ENCODE peak calls at places on chromosome 4, in seven cellular contexts. L is prostate gland, J is lower lobe of right lung, I is GM23338, A is foreskin fibroblast, K is A549, M is LNCaP clone FGC. H is an unnamed sample.
A peak's percentile ranks its signal among the peaks of the same experiment; 100 is the strongest.

GRCh38 chr4:772776-773175 is 53.2 kb downstream of the CPLX1 start:
- DNase-seq in L (no peak), J (peak; percentile 15), I (no peak), A (no peak), K (no peak), M (no peak), H (no peak)

GRCh38 chr4:108902769-108903168 is 139.9 kb upstream of the ETNPPL start:
- DNase-seq in L (no peak), J (no peak), I (no peak), A (no peak), K (no peak), M (no peak), H (no peak)

GRCh38 chr4:86586160-86586572 is 7.9 kb upstream of the PTPN13 start:
- DNase-seq in L (no peak), J (no peak), I (peak; percentile 57), A (peak; percentile 49), K (peak; percentile 7), M (no peak), H (no peak)

GRCh38 chr4:115187136-115187535 is 73.7 kb upstream of the NDST4 start:
- DNase-seq in L (no peak), J (no peak), I (no peak), A (peak; percentile 71), K (no peak), M (no peak), H (no peak)

GRCh38 chr4:7394184-7394575 is 40.5 kb downstream of the PSAPL1 start:
- DNase-seq in L (no peak), J (no peak), I (no peak), A (no peak), K (no peak), M (no peak), H (no peak)

GRCh38 chr4:94758141-94758699 is 465 bp downstream of the BMPR1B start:
- DNase-seq in L (peak; percentile 33), J (peak; percentile 62), I (peak; percentile 81), A (peak; percentile 58), K (peak; percentile 83), M (no peak), H (peak; percentile 30)

GRCh38 chr4:48654015-48654664 is 125.9 kb downstream of the FRYL start:
- DNase-seq in L (no peak), J (no peak), I (no peak), A (peak; percentile 26), K (no peak), M (no peak), H (peak; percentile 31)

GRCh38 chr4:90419124-90419711 is 292.0 kb downstream of the CCSER1 start:
- DNase-seq in L (no peak), J (no peak), I (peak; percentile 67), A (peak; percentile 18), K (peak; percentile 33), M (peak; percentile 72), H (peak; percentile 33)

GRCh38 chr4:182645511-182645910 is 271.7 kb downstream of the DCTD start:
- DNase-seq in L (no peak), J (no peak), I (no peak), A (peak; percentile 19), K (no peak), M (no peak), H (peak; percentile 20)

DNA sequence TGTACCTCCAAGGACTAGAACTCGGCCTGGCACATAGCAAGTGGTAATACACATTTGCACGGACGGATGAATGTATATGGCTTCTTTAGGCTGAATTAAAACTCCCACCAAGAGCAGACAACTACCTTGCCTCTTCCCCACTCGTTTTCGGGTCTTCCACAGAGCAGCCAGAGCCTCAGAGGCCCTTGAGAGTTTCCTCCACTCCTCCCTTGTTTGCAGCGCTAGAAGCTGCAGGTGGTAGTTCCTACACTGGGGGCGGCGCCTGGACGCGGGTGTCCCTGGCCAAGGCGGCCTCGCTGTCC is 10.2 kb upstream of the INTU start:
- DNase-seq in L (no peak), J (no peak), I (no peak), A (no peak), K (no peak), M (no peak), H (peak; percentile 34)
- H3K4me3 ChIP-seq in L (peak overlapping the region; percentile 34), J (peak overlapping the region; percentile 66), I (peak overlapping the region; percentile 82), A (peak overlapping the region; percentile 76), K (peak overlapping the region; percentile 75), M (peak overlapping the region; percentile 13), H (peak overlapping the region; percentile 58)

DNA sequence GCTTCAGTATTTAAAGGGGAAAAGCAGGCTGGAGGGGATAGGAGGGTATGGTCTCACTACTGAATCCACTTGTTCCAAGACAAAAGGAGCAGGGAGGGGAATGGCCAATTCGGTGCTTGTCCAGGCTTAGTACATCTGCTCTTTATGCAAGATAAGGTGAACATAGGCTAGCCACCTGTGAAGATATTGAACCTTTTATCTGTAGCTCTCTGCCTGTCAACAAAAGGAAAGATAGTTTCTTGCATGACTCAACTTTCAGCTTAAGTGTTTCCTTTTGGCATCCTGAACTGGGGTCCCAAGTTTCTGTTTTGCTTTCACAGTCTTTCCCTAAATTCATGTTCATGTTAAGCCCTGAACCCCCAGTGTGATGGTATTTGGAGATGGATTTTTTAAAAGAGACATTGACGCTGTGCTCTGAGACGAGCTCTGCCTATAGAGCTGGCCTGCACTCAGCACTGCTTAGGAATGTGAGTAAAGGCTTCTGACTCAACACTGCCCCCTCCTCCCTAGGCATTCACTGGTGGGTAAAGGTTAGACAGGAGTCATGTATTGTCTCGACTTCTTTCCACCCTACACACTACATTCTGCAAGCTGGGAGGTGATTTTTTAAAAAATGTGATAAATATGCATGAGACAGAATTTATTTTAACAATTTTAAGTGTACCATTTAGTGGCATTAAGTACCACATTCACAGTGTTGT is 28.2 kb downstream of the FAM149A start:
- DNase-seq in L (no peak), J (no peak), I (peak; percentile 83), A (peak; percentile 4), K (peak; percentile 40), M (no peak), H (peak; percentile 55)
- TF ChIP-seq CTCF in L (no peak), J (peak; percentile 21), I (peak; percentile 60), A (no peak), K (peak; percentile 16), M (peak; percentile 38), H (no peak)

DNA sequence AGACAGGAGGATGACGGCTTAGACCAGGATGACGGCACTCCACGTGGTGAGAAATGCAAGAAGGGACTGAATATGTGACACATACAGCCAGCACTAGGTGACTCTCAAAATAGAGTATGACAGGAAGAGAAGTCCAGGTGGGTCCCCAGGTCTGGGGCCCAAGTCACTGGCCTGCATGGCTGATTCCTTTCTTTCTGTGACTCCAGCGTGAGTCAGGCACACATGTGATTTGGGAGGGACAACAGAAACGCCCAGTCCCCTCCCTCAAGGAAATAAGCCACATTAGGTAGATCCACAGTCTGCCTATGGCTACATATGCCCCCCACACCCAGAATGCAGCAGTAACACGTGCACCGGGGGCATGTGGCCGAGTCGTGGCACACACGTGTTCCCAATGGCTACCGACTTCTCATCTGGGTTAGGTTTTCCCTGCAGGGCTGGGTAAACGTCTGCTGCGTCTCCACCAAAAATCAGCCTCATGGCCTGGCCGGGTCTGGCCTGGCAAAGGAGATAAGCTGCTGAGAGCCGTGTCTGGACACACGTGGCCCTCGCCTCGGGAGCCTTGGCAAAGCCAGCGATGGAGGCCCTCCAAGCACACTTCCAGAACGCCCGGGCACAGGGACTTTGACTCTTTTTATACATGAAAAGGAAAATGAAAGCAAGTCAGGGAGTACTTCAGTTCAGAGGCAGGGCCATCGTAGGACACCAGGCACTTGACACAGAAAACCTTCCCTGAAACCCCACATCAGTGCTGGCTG is 19.3 kb downstream of the SEL1L3 start:
- DNase-seq in L (no peak), J (peak; percentile 76), I (no peak), A (no peak), K (no peak), M (no peak), H (no peak)
- H3K4me3 ChIP-seq in L (no peak overlapping the region), J (peak overlapping the region; percentile 14), I (no peak overlapping the region), A (no peak overlapping the region), K (no peak overlapping the region), M (no peak overlapping the region), H (no peak overlapping the region)

GRCh38 chr4:84146300-84146942 is 352.7 kb downstream of the NKX6-1 start:
- DNase-seq in L (no peak), J (no peak), I (no peak), A (no peak), K (no peak), M (no peak), H (no peak)

GRCh38 chr4:84150177-84150576 is 348.9 kb downstream of the NKX6-1 start:
- DNase-seq in L (no peak), J (no peak), I (no peak), A (no peak), K (no peak), M (no peak), H (no peak)

DNA sequence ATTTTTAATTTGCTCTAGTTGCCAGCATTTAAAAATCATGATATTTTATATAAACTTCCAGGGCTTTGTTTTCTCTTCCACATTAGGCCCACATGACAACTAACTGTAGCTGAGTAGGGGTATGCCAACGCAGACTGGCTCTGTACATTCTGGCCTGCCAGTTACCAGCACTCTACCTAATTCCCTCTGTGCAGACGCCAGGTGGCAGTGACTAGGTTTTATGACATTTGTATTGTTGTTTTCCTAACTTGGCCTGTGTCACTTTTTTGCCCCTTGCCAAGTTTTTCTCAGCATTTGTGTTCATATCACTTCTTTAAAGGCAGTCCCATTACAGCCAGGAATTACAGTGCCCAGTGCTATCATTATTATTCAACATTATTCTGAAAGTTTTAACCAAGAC is 347.5 kb downstream of the NKX6-1 start:
- DNase-seq in L (no peak), J (no peak), I (peak; percentile 4), A (no peak), K (peak; percentile 4), M (peak; percentile 48), H (no peak)
- TF ChIP-seq CTCF in L (no peak), J (no peak), I (peak; percentile 7), A (no peak), K (no peak), M (peak; percentile 74), H (no peak)

GRCh38 chr4:128289523-128290158 is 2.0 kb upstream of the PGRMC2 start:
- DNase-seq in L (no peak), J (no peak), I (no peak), A (no peak), K (no peak), M (no peak), H (no peak)
- H3K4me3 ChIP-seq in L (no peak overlapping the region), J (no peak overlapping the region), I (peak overlapping the region; percentile 95), A (no peak overlapping the region), K (peak overlapping the region; percentile 59), M (no peak overlapping the region), H (no peak overlapping the region)

DNA sequence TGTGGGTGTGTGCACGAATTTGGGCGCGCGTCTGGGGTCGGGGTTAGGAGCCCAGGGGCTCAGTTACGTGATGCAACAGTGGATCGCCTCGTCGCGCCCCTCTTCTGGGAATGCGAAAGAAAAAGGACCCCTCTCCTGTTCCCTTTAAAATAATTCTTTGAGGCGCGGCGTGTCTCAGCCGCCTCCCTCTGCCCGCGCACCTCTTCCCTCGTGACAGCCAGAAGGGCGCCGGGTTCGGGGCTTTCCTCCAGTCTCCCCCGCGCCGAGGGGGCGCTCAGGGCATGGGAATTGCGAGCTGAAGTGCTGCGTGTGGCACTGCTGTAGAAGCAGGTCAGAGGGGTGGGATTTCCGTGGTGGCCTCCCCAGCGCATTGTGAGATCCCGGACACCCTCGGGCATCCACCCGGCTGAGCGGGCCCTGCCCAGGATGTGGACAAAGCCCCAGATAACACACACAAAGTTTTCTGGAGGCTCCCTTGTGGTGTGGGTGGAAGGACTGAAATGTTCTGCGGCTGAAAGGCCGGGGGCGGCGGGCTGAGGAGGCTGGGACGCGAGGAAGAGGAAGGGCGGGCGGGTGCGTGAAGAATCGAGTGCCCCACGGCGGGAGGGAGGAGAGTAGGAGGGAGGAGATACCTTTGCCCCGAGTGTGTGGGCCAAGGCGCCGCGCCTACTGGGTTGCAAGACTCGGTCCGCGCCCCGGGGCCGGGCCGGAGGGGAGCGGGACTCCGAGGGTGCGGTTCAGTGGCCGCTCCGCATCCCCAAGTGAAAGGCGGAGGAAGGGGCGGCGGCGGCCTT is 697 bp downstream of the SEPTIN11 start:
- DNase-seq in L (peak; percentile 20), J (peak; percentile 85), I (peak; percentile 35), A (peak; percentile 67), K (peak; percentile 19), M (no peak), H (peak; percentile 59)
- TF ChIP-seq CTCF in L (no peak), J (no peak), I (peak; percentile 17), A (no peak), K (no peak), M (no peak), H (no peak)

H was measured in cardiac fibroblast.